ENCODE peak calls at places on chromosomes 7 and 10, in six cellular contexts. One of them, this sample, is unnamed.

GRCh38 chr7:77238703-77239136 is 39.1 kb upstream of the FGL2 start:
- DNase-seq in effector CD4-positive, alpha-beta T cell: no peak
- DNase-seq in stimulated activated CD4-positive, alpha-beta T cell treated with anti-CD3 and anti-CD28 coated beads, Interleukin-4, amount 100 ng/mL, for 4 hours: no peak
- DNase-seq in right cardiac atrium: no peak
- DNase-seq in endothelial cell of umbilical vein: no peak
- DNase-seq in EL: no peak
- DNase-seq in this sample: no peak

GRCh38 chr7:158120751-158121150 is 466.9 kb downstream of the PTPRN2 start:
- DNase-seq in stimulated activated CD4-positive, alpha-beta T cell treated with anti-CD3 and anti-CD28 coated beads, Interleukin-4, amount 100 ng/mL, for 4 hours: no peak
- DNase-seq in endothelial cell of umbilical vein: no peak
- DNase-seq in EL: no peak
- DNase-seq in right cardiac atrium: no peak
- DNase-seq in effector CD4-positive, alpha-beta T cell: no peak
- DNase-seq in this sample: no peak

GRCh38 chr7:44736896-44737295 is 11.8 kb upstream of the ZMIZ2 start:
- DNase-seq in endothelial cell of umbilical vein: no peak
- DNase-seq in EL: no peak
- DNase-seq in right cardiac atrium: no peak
- DNase-seq in effector CD4-positive, alpha-beta T cell: no peak
- DNase-seq in stimulated activated CD4-positive, alpha-beta T cell treated with anti-CD3 and anti-CD28 coated beads, Interleukin-4, amount 100 ng/mL, for 4 hours: no peak
- DNase-seq in this sample: no peak

GRCh38 chr7:139180700-139181311 is 50.2 kb upstream of the UBN2 start:
- DNase-seq in stimulated activated CD4-positive, alpha-beta T cell treated with anti-CD3 and anti-CD28 coated beads, Interleukin-4, amount 100 ng/mL, for 4 hours: no peak
- DNase-seq in EL: peak
- DNase-seq in endothelial cell of umbilical vein: peak
- DNase-seq in effector CD4-positive, alpha-beta T cell: no peak
- DNase-seq in right cardiac atrium: no peak
- DNase-seq in this sample: no peak

GRCh38 chr7:102080371-102081243 is 206.1 kb upstream of the SH2B2 start:
- DNase-seq in endothelial cell of umbilical vein: peak
- DNase-seq in stimulated activated CD4-positive, alpha-beta T cell treated with anti-CD3 and anti-CD28 coated beads, Interleukin-4, amount 100 ng/mL, for 4 hours: no peak
- DNase-seq in EL: no peak
- DNase-seq in effector CD4-positive, alpha-beta T cell: no peak
- DNase-seq in right cardiac atrium: no peak
- DNase-seq in this sample: no peak

GRCh38 chr7:27389508-27389907 is 146.9 kb downstream of the EVX1 start:
- DNase-seq in effector CD4-positive, alpha-beta T cell: no peak
- DNase-seq in endothelial cell of umbilical vein: no peak
- DNase-seq in stimulated activated CD4-positive, alpha-beta T cell treated with anti-CD3 and anti-CD28 coated beads, Interleukin-4, amount 100 ng/mL, for 4 hours: no peak
- DNase-seq in EL: no peak
- DNase-seq in right cardiac atrium: no peak
- DNase-seq in this sample: no peak

GRCh38 chr7:143385891-143386781 is 5.0 kb downstream of the ZYX start:
- DNase-seq in EL: peak
- DNase-seq in endothelial cell of umbilical vein: peak
- DNase-seq in right cardiac atrium: no peak
- DNase-seq in effector CD4-positive, alpha-beta T cell: no peak
- DNase-seq in stimulated activated CD4-positive, alpha-beta T cell treated with anti-CD3 and anti-CD28 coated beads, Interleukin-4, amount 100 ng/mL, for 4 hours: no peak
- DNase-seq in this sample: no peak

GRCh38 chr10:133275683-133276092 is 980 bp downstream of the ADAM8 start:
- DNase-seq in effector CD4-positive, alpha-beta T cell: peak
- DNase-seq in stimulated activated CD4-positive, alpha-beta T cell treated with anti-CD3 and anti-CD28 coated beads, Interleukin-4, amount 100 ng/mL, for 4 hours: no peak
- DNase-seq in right cardiac atrium: no peak
- DNase-seq in endothelial cell of umbilical vein: no peak
- DNase-seq in EL: no peak
- DNase-seq in this sample: peak

GRCh38 chr7:22445871-22446270 is 54.1 kb downstream of the STEAP1B start:
- DNase-seq in effector CD4-positive, alpha-beta T cell: no peak
- DNase-seq in endothelial cell of umbilical vein: no peak
- DNase-seq in right cardiac atrium: no peak
- DNase-seq in EL: no peak
- DNase-seq in stimulated activated CD4-positive, alpha-beta T cell treated with anti-CD3 and anti-CD28 coated beads, Interleukin-4, amount 100 ng/mL, for 4 hours: no peak
- DNase-seq in this sample: no peak

This sample was measured in stimulated activated effector memory CD8-positive, alpha-beta T cell treated with anti-CD3 and anti-CD28 coated beads, Interleukin-12 subunit alpha, Interleukin-12 subunit beta, amount 100 ng/mL, for 72 hours.